ENCODE peak calls at places on chromosomes 3 and 15, in eight cellular contexts. C, F, I, Z, E, Y, O and H are unnamed samples.

GRCh38 chr3:17686613-17687012 is 55.8 kb downstream of the TBC1D5 start:
- DNase-seq in C (peak), E (no peak), I (peak), F (no peak), Y (no peak), O (no peak), Z (peak), H (no peak)

GRCh38 chr3:35965908-35966307 is 326.6 kb downstream of the ARPP21 start:
- DNase-seq in Y (no peak), O (no peak), I (peak), Z (peak), E (peak), F (peak), C (peak), H (no peak)

GRCh38 chr3:67595424-67595823 is 59.0 kb downstream of the SUCLG2 start:
- DNase-seq in F (no peak), O (no peak), C (no peak), E (no peak), Y (no peak), I (no peak), Z (no peak), H (no peak)

GRCh38 chr15:85800460-85801123 is 5.9 kb upstream of the KLHL25 start:
- DNase-seq in F (peak), I (peak), O (peak), Z (peak), C (no peak), E (peak), Y (no peak), H (no peak)

GRCh38 chr3:16369247-16369646 is 104.2 kb downstream of the OXNAD1 start:
- DNase-seq in O (no peak), I (no peak), C (no peak), Y (no peak), F (no peak), E (no peak), Z (no peak), H (no peak)

GRCh38 chr3:156745766-156746165 is 71.4 kb downstream of the TIPARP start:
- DNase-seq in O (no peak), C (no peak), E (no peak), I (no peak), F (no peak), Y (no peak), Z (no peak), H (no peak)

GRCh38 chr3:177378168-177378567 is 180.9 kb upstream of the TBL1XR1 start:
- DNase-seq in F (no peak), C (peak), O (no peak), I (no peak), Z (no peak), E (no peak), Y (no peak), H (no peak)

GRCh38 chr15:31867536-31868442 is 162.5 kb upstream of the CHRNA7 start:
- DNase-seq in F (peak), Y (no peak), C (peak), I (peak), E (peak), Z (peak), O (peak), H (no peak)

GRCh38 chr3:140540262-140540661 is 137.6 kb upstream of the TRIM42 start:
- DNase-seq in Y (no peak), F (no peak), E (no peak), Z (no peak), I (no peak), C (no peak), O (no peak), H (no peak)

GRCh38 chr15:38254065-38254883 is 1.6 kb downstream of the SPRED1 start:
- DNase-seq in Y (no peak), E (no peak), Z (peak), F (peak), I (peak), O (no peak), C (peak), H (no peak)

GRCh38 chr3:129687586-129688125 is 81.2 kb upstream of the PLXND1 start:
- DNase-seq in Z (no peak), I (peak), F (no peak), Y (no peak), O (no peak), C (no peak), E (no peak), H (no peak)

GRCh38 chr15:68384451-68385239 is 47.3 kb downstream of the ITGA11 start:
- DNase-seq in O (peak), Y (peak), E (peak), Z (peak), I (peak), F (no peak), C (no peak), H (peak)

GRCh38 chr15:94858449-94858848 is 627.1 kb downstream of the MCTP2 start:
- DNase-seq in Y (no peak), E (no peak), F (no peak), C (no peak), O (no peak), I (no peak), Z (no peak), H (no peak)

GRCh38 chr3:25156526-25157075 is 271.5 kb upstream of the RARB start:
- DNase-seq in C (no peak), F (peak), O (no peak), E (peak), Z (peak), I (peak), Y (no peak), H (no peak)

GRCh38 chr3:45665101-45665572 is 24.1 kb upstream of the SACM1L start:
- DNase-seq in I (peak), C (peak), Y (no peak), F (peak), Z (peak), E (no peak), O (peak), H (no peak)

GRCh38 chr3:90005448-90005847 is 898.0 kb downstream of the EPHA3 start:
- DNase-seq in O (no peak), C (peak), F (no peak), I (no peak), Y (no peak), E (no peak), Z (no peak), H (no peak)

GRCh38 chr3:159455741-159456181 is 532.9 kb upstream of the IL12A start:
- DNase-seq in O (no peak), I (no peak), Y (no peak), F (no peak), E (no peak), C (no peak), Z (no peak), H (no peak)

GRCh38 chr3:149494022-149494758 is 19.7 kb downstream of the TM4SF4 start:
- DNase-seq in E (peak), I (peak), F (peak), Y (no peak), C (peak), Z (peak), O (peak), H (peak)

GRCh38 chr3:135989247-135989646 is 23.7 kb downstream of the PPP2R3A start:
- DNase-seq in C (no peak), Y (no peak), I (no peak), Z (no peak), F (no peak), E (peak), O (no peak), H (no peak)

GRCh38 chr3:143563786-143564185 is 284.5 kb downstream of the SLC9A9 start:
- DNase-seq in Z (no peak), C (no peak), E (no peak), O (no peak), F (no peak), I (no peak), Y (no peak), H (no peak)

GRCh38 chr3:115783938-115784738 is 160.8 kb downstream of the GAP43 start:
- DNase-seq in I (peak), F (peak), E (peak), O (peak), C (peak), Z (peak), Y (peak), H (peak)
- TF ChIP-seq CTCF in I (peak), F (peak), E (peak), O (peak), C (peak), Z (peak), Y (peak), H (peak)

GRCh38 chr3:112303811-112304325 is 9.9 kb upstream of the SLC9C1 start:
- DNase-seq in O (no peak), Z (peak), C (peak), E (no peak), Y (no peak), F (no peak), I (peak), H (no peak)

GRCh38 chr3:112302881-112303761 is 9.1 kb upstream of the SLC9C1 start:
- DNase-seq in E (no peak), I (peak), O (no peak), C (peak), F (no peak), Y (no peak), Z (peak), H (no peak)

GRCh38 chr3:112302061-112302830 is 8.2 kb upstream of the SLC9C1 start:
- DNase-seq in F (no peak), I (peak), Z (peak), O (no peak), Y (no peak), E (no peak), C (no peak), H (no peak)

GRCh38 chr3:112306825-112307224 is 12.8 kb upstream of the SLC9C1 start:
- DNase-seq in F (no peak), E (no peak), Z (no peak), Y (no peak), I (no peak), O (no peak), C (no peak), H (no peak)

DNA sequence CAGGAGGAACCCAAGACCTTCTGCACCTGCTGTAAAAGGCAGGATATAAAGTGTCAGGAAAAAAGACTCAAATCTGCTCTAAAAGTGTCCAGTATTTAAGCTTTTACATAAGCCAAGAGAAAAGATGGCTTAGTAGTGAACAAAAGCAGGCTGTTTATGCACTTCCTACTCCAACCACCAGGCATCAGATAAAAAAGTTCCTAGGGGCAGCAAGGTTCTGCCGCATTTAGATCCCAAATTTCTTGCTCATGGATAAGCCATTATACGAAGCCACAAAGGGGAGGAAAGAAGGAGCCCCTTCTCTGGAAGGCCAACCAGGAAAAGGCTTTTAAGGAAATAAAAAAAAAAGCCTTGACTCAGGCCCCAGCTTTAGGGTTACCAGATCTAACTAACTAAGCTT is 10.6 kb upstream of the SLC9C1 start:
- DNase-seq in E (no peak), C (no peak), Y (no peak), Z (peak), I (peak), O (no peak), F (no peak), H (no peak)
- TF ChIP-seq CTCF in E (peak), C (peak), Y (no peak), Z (peak), I (peak), O (no peak), F (no peak), H (peak)

GRCh38 chr15:53665930-53666329 is 93.5 kb downstream of the WDR72 start:
- DNase-seq in C (no peak), E (no peak), F (no peak), Z (no peak), I (no peak), O (no peak), Y (no peak), H (no peak)
- TF ChIP-seq CTCF in C (no peak), E (peak), F (peak), Z (no peak), I (peak), O (no peak), Y (no peak), H (peak)

DNA sequence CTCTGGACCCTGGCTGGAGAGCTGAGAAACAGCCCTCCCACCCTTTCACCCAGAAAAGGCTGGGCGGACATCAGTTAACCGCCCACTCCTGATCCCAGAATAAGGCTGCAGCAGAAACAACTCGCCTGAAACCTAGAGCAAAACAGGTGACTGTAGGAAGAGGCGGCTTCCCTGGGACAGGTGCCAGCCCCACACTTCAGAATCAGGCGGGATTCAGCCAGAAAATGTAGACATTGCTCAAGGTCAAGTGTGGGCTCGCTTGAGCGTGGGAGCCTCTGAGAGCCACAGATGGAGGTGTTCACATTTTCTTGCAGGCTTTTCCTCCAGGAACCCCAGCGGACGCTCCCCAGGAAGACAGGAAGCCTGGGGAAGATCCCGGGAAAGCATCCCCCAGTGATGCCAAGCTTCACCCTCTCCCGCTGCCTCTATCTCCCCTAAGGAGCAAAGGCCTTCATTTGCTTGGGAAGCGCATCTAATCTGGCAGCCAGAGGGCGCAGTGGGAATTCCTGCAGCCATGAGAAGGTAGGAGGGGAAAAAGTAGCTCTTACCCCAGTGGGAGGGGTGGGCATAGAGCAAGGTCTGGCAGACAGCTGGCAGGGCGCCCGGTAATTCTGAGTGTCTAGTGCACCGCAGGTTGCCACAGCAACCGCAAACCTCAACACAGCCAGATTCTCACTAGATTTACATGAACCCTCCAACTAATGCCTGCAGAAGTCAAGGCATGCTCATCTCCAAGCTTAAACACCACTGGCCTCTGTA is 77.7 kb downstream of the OCA2 start:
- DNase-seq in E (peak), Z (peak), Y (no peak), F (peak), C (peak), I (peak), O (peak), H (no peak)
- TF ChIP-seq CTCF in E (peak), Z (no peak), Y (no peak), F (no peak), C (no peak), I (peak), O (peak), H (peak)

GRCh38 chr3:55817177-55817576 is 330.1 kb upstream of the WNT5A start:
- DNase-seq in F (no peak), C (no peak), Y (no peak), I (no peak), E (no peak), Z (no peak), O (no peak), H (no peak)
- TF ChIP-seq CTCF in F (no peak), C (no peak), Y (no peak), I (no peak), E (no peak), Z (no peak), O (no peak), H (no peak)

GRCh38 chr3:70970952-70971351 is 612.6 kb downstream of the FOXP1 start:
- DNase-seq in C (no peak), F (no peak), Y (no peak), O (no peak), E (no peak), I (no peak), Z (no peak), H (no peak)
- TF ChIP-seq CTCF in C (no peak), F (no peak), Y (no peak), O (no peak), E (no peak), I (no peak), Z (no peak), H (no peak)

GRCh38 chr3:55247666-55248065 is 239.4 kb downstream of the WNT5A start:
- DNase-seq in I (no peak), O (no peak), Z (no peak), F (no peak), E (no peak), C (no peak), Y (no peak), H (no peak)
- TF ChIP-seq CTCF in I (no peak), O (no peak), Z (no peak), F (no peak), E (no peak), C (no peak), Y (no peak), H (no peak)

GRCh38 chr3:113105980-113106379 is 105.4 kb upstream of the BOC start:
- DNase-seq in C (no peak), Y (no peak), O (no peak), E (no peak), I (peak), F (no peak), Z (no peak), H (no peak)
- TF ChIP-seq CTCF in C (no peak), Y (no peak), O (no peak), E (no peak), I (no peak), F (no peak), Z (no peak), H (no peak)